ENCODE peak calls at places on chromosomes 6 and 20, in four cellular contexts. W is right lobe of liver, A is colonic mucosa, L is pancreas. R is an unnamed sample. For H3K4me1 and H3K27me3, the result is how much of the 10 kb centered on the place peaks cover.

GRCh38 chr6:28838634-28839442 is 84.9 kb downstream of the TRIM27 start:
- DNase-seq in W (peak), A (peak), L (peak), R (peak)

GRCh38 chr6:34884996-34885395 is 2.8 kb downstream of the TAF11 start:
- DNase-seq in W (no peak), A (no peak), L (no peak), R (no peak)

GRCh38 chr6:73451166-73452106 is 661 bp downstream of the CGAS start:
- DNase-seq in W (peak), A (peak), L (peak), R (peak)

GRCh38 chr6:54846857-54847721 is 518 bp downstream of the FAM83B start:
- DNase-seq in W (no peak), A (peak), L (peak), R (peak)

GRCh38 chr6:43223175-43223574 is 6.1 kb downstream of the DNPH1 start:
- DNase-seq in W (no peak), A (no peak), L (no peak), R (no peak)

GRCh38 chr6:41176189-41176588 is 13.3 kb upstream of the TREM2 start:
- DNase-seq in W (peak), A (peak), L (no peak), R (no peak)

GRCh38 chr6:46983007-46983411 is 59.1 kb downstream of the ADGRF1 start:
- DNase-seq in W (no peak), A (no peak), L (no peak), R (no peak)

GRCh38 chr20:3902041-3902440 is 12.9 kb downstream of the PANK2 start:
- DNase-seq in W (no peak), A (no peak), L (no peak), R (no peak)

GRCh38 chr20:33796907-33797544 is 14.1 kb upstream of the CHMP4B start:
- DNase-seq in W (no peak), A (no peak), L (no peak), R (no peak)

GRCh38 chr20:44981736-44982406 is 15.6 kb downstream of the STK4 start:
- DNase-seq in W (no peak), A (no peak), L (no peak), R (no peak)

GRCh38 chr6:47044418-47044817 is 2.3 kb upstream of the ADGRF1 start:
- DNase-seq in W (no peak), A (peak), L (no peak), R (no peak)

GRCh38 chr20:61629361-61630239 is 377.5 kb downstream of the CDH4 start:
- DNase-seq in W (no peak), A (no peak), L (no peak), R (no peak)

GRCh38 chr6:69866351-69867074 is at the start of gene COL19A1:
- DNase-seq in W (peak), A (peak), L (peak), R (peak)

GRCh38 chr6:41774841-41775240 is 4.9 kb downstream of the FRS3 start:
- DNase-seq in W (no peak), A (no peak), L (no peak), R (no peak)

GRCh38 chr20:50649587-50649986 is 41.8 kb downstream of the RIPOR3 start:
- DNase-seq in W (no peak), A (no peak), L (no peak), R (no peak)

GRCh38 chr20:4150095-4150492 is 134.7 kb upstream of the RNF24 start:
- DNase-seq in W (no peak), A (no peak), L (peak), R (no peak)

GRCh38 chr20:14414560-14414959 is 77.1 kb upstream of the FLRT3 start:
- DNase-seq in W (no peak), A (no peak), L (no peak), R (no peak)

GRCh38 chr6:1027109-1027794 is 284.6 kb upstream of the FOXQ1 start:
- DNase-seq in W (no peak), A (no peak), L (no peak), R (no peak)

GRCh38 chr20:43799150-43799711 is 72.4 kb upstream of the GTSF1L start:
- DNase-seq in W (no peak), A (no peak), L (no peak), R (no peak)

GRCh38 chr6:20929283-20929682 is 395.0 kb downstream of the CDKAL1 start:
- DNase-seq in W (no peak), A (no peak), L (no peak), R (no peak)

GRCh38 chr20:36861875-36862801 is 13.8 kb upstream of the TLDC2 start:
- DNase-seq in W (peak), A (peak), L (peak), R (peak)

GRCh38 chr20:13765299-13765698 is 19.4 kb downstream of the ESF1 start:
- DNase-seq in W (no peak), A (no peak), L (no peak), R (no peak)

GRCh38 chr6:10276888-10277287 is 138.0 kb downstream of the TFAP2A start:
- DNase-seq in W (no peak), A (no peak), L (no peak), R (no peak)

GRCh38 chr20:2871555-2872303 is 1.6 kb upstream of the PTPRA start:
- DNase-seq in W (no peak), A (no peak), L (no peak), R (no peak)

GRCh38 chr20:36175016-36175415 is 20.5 kb downstream of the EPB41L1 start:
- DNase-seq in W (no peak), A (no peak), L (no peak), R (no peak)

GRCh38 chr20:34111712-34112599 is at the start of gene EIF2S2:
- DNase-seq in W (peak), A (peak), L (peak), R (peak)

GRCh38 chr20:64169089-64169560 is 4.9 kb downstream of the MYT1 start:
- DNase-seq in W (no peak), A (no peak), L (no peak), R (no peak)

GRCh38 chr6:3884007-3884745 is 35.0 kb downstream of the FAM50B start:
- DNase-seq in W (peak), A (no peak), L (no peak), R (no peak)

GRCh38 chr6:79718509-79719247 is 87.5 kb downstream of the SH3BGRL2 start:
- DNase-seq in W (no peak), A (no peak), L (no peak), R (no peak)

GRCh38 chr6:39047434-39048327 is 900 bp upstream of the GLP1R start:
- DNase-seq in W (no peak), A (no peak), L (no peak), R (no peak)

GRCh38 chr6:105609375-105609991 is 206.6 kb upstream of the PREP start:
- DNase-seq in W (no peak), A (peak), L (no peak), R (peak)

DNA sequence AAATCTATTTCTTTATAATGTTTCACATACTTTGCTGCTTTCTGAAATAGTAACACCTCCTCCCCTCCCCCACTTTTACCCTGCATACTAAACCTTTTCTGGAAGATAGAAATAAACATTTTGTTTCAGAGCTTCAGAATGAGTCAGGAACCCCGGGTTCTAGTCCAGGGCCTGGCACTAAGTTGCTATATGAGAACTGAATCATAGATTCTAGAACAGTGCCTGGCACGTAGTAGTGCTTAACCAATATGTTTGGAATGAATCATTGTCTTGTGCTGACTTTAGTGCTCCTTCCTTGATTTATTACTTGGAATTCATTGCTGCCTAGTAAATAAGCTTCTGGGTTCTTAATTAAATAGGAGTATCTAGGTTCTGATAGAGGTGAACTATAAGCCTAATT is 18.4 kb downstream of the TAB2 start:
- DNase-seq in W (no peak), A (no peak), L (no peak), R (peak)
- H3K4me1 ChIP-seq in W (under half), A (under half), L (half or more), R (under half)

GRCh38 chr20:21510995-21511394 is 2.9 kb downstream of the NKX2-2 start:
- DNase-seq in W (peak), A (no peak), L (no peak), R (no peak)
- H3K27me3 ChIP-seq in W (under half), A (half or more), L (half or more), R (under half)

GRCh38 chr6:148760568-148761531 is 14.0 kb downstream of the UST start:
- DNase-seq in W (no peak), A (peak), L (peak), R (peak)
- H3K4me3 ChIP-seq in W (no peak), A (no peak), L (no peak), R (peak)

GRCh38 chr6:161003336-161003735 is 11.8 kb downstream of the MAP3K4 start:
- DNase-seq in W (no peak), A (no peak), L (no peak), R (no peak)

GRCh38 chr6:161001421-161001820 is 9.9 kb downstream of the MAP3K4 start:
- DNase-seq in W (peak), A (no peak), L (no peak), R (no peak)

GRCh38 chr6:160998217-160998616 is 6.6 kb downstream of the MAP3K4 start:
- DNase-seq in W (no peak), A (no peak), L (no peak), R (no peak)

GRCh38 chr6:160999508-160999907 is 7.9 kb downstream of the MAP3K4 start:
- DNase-seq in W (no peak), A (no peak), L (peak), R (no peak)

GRCh38 chr6:161000632-161001031 is 9.1 kb downstream of the MAP3K4 start:
- DNase-seq in W (no peak), A (no peak), L (no peak), R (no peak)
- H3K4me1 ChIP-seq in W (under half), A (under half), L (under half), R (under half)

DNA sequence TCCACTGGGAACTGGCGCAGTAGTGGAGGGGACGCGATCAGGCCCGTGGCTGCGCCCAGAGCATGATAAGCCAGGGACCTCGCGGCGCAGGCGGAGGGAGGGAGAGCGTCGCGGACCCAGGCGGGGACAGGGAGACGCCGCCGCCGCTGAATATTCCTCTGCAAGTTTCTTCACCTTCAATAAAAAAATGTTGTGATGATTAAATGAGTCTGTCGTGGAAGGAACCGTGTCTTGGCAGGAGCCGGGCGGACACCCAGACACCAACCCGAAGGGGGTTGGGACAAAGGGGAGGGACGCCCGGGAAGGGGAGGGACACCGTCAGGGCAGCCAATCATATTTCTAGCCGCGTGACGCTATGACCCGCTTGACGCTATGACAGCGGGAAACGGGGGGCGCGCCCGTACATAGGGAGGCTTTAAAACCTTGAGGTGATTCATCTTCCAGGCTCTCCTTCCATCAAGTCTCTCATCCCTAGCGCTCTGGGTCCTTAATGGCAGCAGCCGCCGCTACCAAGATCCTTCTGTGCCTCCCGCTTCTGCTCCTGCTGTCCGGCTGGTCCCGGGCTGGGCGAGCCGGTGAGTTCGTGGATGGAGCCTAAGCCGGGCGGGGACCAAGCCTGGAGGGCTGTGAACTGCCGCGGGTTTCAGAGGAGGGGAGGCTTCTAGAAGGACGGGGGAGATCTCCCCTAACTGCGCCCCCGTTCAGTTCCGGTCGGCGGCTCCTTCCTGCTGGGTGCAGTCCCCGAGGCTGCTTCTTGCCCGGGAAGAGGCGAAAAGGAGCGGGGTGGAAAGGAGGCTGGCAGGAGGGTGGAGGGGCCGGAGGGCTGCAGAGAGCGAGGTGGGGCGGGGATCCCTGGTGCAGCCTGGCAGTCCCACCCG is at the start of gene ULBP2:
- DNase-seq in W (peak), A (peak), L (peak), R (peak)
- H3K27me3 ChIP-seq in W (under half), A (under half), L (under half), R (under half)

DNA sequence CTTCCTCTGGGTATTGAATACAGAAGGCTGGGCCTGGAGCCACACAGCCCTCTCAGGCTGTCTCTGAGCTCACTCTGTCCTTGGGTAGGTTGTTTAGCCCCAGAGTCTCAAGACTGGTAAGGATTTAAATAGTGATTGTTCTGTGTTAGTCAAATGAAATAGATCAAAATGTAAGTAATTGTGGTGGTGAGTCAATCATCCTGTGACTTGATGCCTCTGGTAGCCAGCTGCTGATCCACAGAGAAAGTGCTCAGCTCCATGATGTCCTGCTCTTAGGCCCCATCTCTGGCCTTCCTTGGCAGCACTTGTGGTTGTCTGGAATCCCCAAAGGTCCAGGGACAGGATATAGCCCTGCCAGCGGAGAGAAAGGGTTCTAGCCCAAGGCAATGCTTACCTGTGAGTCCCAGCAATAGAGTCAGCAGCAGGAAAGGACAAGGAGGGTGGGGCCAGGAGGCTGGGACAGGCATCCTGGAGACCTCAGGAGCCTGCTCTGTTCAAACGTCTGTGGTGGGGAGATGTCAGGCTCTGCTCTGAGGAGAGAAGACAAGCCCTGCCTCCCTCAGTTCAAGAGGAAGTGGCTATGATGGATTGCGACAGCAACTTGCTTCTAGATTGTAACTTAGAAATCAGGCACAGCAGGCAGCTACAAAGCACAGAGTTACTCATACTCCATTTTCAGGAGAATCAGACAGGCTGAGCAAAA is 30.8 kb upstream of the SIRPD start:
- DNase-seq in W (no peak), A (no peak), L (no peak), R (no peak)
- H3K4me3 ChIP-seq in W (no peak), A (no peak), L (no peak), R (no peak)

DNA sequence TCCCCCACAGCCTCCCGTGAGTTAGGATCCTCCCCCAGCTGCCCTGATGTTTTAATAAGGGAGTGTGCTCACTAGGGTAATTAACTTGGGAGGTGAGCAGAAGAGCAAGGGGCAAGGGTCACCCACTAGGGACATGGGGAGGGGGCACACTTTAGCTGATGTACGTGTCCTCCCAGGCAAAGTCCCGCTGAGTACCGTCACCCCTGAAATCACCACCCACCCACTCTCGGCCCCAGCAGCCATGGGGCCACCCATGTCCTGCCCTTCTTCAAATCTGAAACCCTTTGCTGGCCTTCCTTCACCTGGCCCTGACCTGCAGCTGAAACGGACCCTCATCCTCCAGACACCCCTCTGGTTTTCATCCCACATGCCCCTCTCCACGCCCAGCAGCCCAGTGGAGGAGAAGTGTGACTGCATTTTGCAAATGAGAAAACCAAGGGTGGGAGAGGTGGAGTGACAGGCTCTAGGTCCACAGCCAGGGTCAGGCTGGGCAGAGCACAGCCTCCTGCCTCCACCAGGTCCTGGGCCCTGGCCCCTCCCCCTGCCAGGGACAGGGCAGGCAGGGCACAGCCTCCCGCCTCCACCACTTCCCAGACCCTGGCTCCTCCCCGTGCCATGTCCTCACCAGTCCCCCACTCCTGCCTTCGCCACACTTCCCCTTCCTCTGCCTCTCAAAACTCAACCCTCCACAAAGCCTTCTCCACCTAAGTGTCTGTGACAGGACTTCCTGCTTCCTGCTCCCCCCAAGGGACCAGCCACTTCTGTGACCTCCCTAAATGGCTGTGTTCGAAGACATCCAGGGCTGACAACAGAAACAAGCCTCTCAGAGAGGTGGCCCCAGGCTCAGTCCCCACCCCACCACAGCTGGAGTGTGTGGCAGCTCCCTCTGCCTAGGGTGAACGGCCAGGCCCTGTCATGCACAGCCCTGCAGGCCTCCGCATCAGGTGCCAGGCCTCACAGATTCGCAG is 15.1 kb downstream of the ACSS1 start:
- DNase-seq in W (no peak), A (peak), L (peak), R (peak)
- H3K4me1 ChIP-seq in W (under half), A (under half), L (half or more), R (under half)